ENCODE peak calls at places on chromosomes 12 and 14, in five cellular contexts. J is GM12878, Q is HepG2, G is H1, S is K562. X is an unnamed sample.

GRCh38 chr14:69606258-69606657 is 5.1 kb upstream of the SUSD6 start:
- DNase-seq in J (no peak), Q (peak), G (no peak), S (peak), X (no peak)

GRCh38 chr14:32010561-32011188 is 66.4 kb upstream of the ARHGAP5 start:
- DNase-seq in J (no peak), Q (peak), G (no peak), S (peak), X (peak)

GRCh38 chr14:101927859-101928258 is 36.5 kb upstream of the DYNC1H1 start:
- DNase-seq in J (no peak), Q (no peak), G (no peak), S (peak), X (no peak)

GRCh38 chr12:59372971-59373370 is 222.9 kb upstream of the SLC16A7 start:
- DNase-seq in J (no peak), Q (no peak), G (no peak), S (no peak), X (peak)

GRCh38 chr12:108448246-108448645 is 66.8 kb upstream of the FICD start:
- DNase-seq in J (no peak), Q (no peak), G (no peak), S (no peak), X (no peak)

GRCh38 chr12:19248929-19249602 is 119.5 kb downstream of the PLEKHA5 start:
- DNase-seq in J (no peak), Q (no peak), G (no peak), S (no peak), X (no peak)

GRCh38 chr14:22814945-22815713 is at the start of gene SLC7A7:
- DNase-seq in J (no peak), Q (no peak), G (no peak), S (no peak), X (no peak)

GRCh38 chr14:94473666-94474410 is 2.2 kb downstream of the SERPINA9 start:
- DNase-seq in J (no peak), Q (no peak), G (no peak), S (no peak), X (no peak)

GRCh38 chr14:77376380-77376770 is 519 bp downstream of the TMED8 start:
- DNase-seq in J (no peak), Q (no peak), G (peak), S (peak), X (no peak)

GRCh38 chr12:62268956-62269355 is 8.8 kb downstream of the USP15 start:
- DNase-seq in J (no peak), Q (no peak), G (no peak), S (no peak), X (no peak)

GRCh38 chr12:65742481-65742971 is 81.8 kb upstream of the HMGA2 start:
- DNase-seq in J (no peak), Q (no peak), G (no peak), S (no peak), X (no peak)

GRCh38 chr14:74313601-74314000 is 10.9 kb upstream of the ABCD4 start:
- DNase-seq in J (no peak), Q (no peak), G (no peak), S (no peak), X (no peak)

GRCh38 chr12:1937481-1938224 is 19.2 kb upstream of the CACNA2D4 start:
- DNase-seq in J (no peak), Q (no peak), G (peak), S (no peak), X (no peak)

GRCh38 chr12:2651061-2651965 is 143.5 kb upstream of the FKBP4 start:
- DNase-seq in J (no peak), Q (no peak), G (no peak), S (no peak), X (no peak)

GRCh38 chr12:49288412-49288853 is 6.5 kb upstream of the PRPH start:
- DNase-seq in J (peak), Q (peak), G (peak), S (peak), X (peak)

GRCh38 chr14:80215756-80216581 is 4.7 kb upstream of the DIO2 start:
- DNase-seq in J (no peak), Q (no peak), G (no peak), S (no peak), X (no peak)

GRCh38 chr12:131047789-131048610 is 94.3 kb downstream of the ADGRD1 start:
- DNase-seq in J (no peak), Q (no peak), G (no peak), S (no peak), X (no peak)

GRCh38 chr12:93427779-93428564 is 13.8 kb downstream of the UBE2N start:
- DNase-seq in J (no peak), Q (no peak), G (no peak), S (peak), X (no peak)

GRCh38 chr14:71166434-71166833 is 259.2 kb downstream of the PCNX1 start:
- DNase-seq in J (no peak), Q (peak), G (no peak), S (peak), X (peak)

GRCh38 chr14:50186088-50186487 is 45.3 kb downstream of the SOS2 start:
- DNase-seq in J (no peak), Q (no peak), G (no peak), S (no peak), X (no peak)

GRCh38 chr12:118050972-118051910 is 9.7 kb downstream of the WSB2 start:
- DNase-seq in J (no peak), Q (no peak), G (no peak), S (no peak), X (no peak)

GRCh38 chr12:14418526-14418925 is 53.0 kb downstream of the ATF7IP start:
- DNase-seq in J (no peak), Q (no peak), G (no peak), S (no peak), X (no peak)

GRCh38 chr14:49487238-49487637 is 98.9 kb downstream of the RPS29 start:
- DNase-seq in J (no peak), Q (no peak), G (no peak), S (no peak), X (no peak)

GRCh38 chr14:36657409-36658090 is 4.1 kb upstream of the PAX9 start:
- DNase-seq in J (no peak), Q (no peak), G (peak), S (no peak), X (no peak)

GRCh38 chr12:2212971-2213869 is 160.4 kb downstream of the CACNA1C start:
- DNase-seq in J (no peak), Q (no peak), G (no peak), S (no peak), X (no peak)

GRCh38 chr12:121284551-121285390 is 11.7 kb downstream of the CAMKK2 start:
- DNase-seq in J (no peak), Q (no peak), G (no peak), S (no peak), X (no peak)

GRCh38 chr14:70189678-70190077 is 927 bp upstream of the SLC8A3 start:
- DNase-seq in J (no peak), Q (no peak), G (no peak), S (no peak), X (no peak)

GRCh38 chr12:129607293-129607692 is 296.5 kb downstream of the TMEM132D start:
- DNase-seq in J (no peak), Q (no peak), G (no peak), S (no peak), X (no peak)

GRCh38 chr12:51028126-51028810 is 2.1 kb upstream of the SLC11A2 start:
- DNase-seq in J (no peak), Q (peak), G (no peak), S (peak), X (no peak)

GRCh38 chr14:64439141-64439540 is 26.2 kb upstream of the AKAP5 start:
- DNase-seq in J (no peak), Q (no peak), G (no peak), S (no peak), X (no peak)

GRCh38 chr14:103880334-103880985 is 33.1 kb upstream of the PPP1R13B start:
- DNase-seq in J (no peak), Q (no peak), G (no peak), S (no peak), X (no peak)

GRCh38 chr12:97006585-97006984 is 99.5 kb downstream of the NEDD1 start:
- DNase-seq in J (no peak), Q (no peak), G (no peak), S (no peak), X (no peak)

GRCh38 chr12:80241576-80242273 is 142.4 kb downstream of the OTOGL start:
- DNase-seq in J (no peak), Q (no peak), G (no peak), S (no peak), X (no peak)

GRCh38 chr12:97368462-97369150 is 94.0 kb upstream of the RMST start:
- DNase-seq in J (no peak), Q (peak), G (no peak), S (no peak), X (no peak)

GRCh38 chr14:71358209-71358931 is 451.1 kb downstream of the PCNX1 start:
- DNase-seq in J (peak), Q (no peak), G (no peak), S (no peak), X (no peak)

GRCh38 chr14:89061696-89062095 is 237.2 kb downstream of the TTC8 start:
- DNase-seq in J (no peak), Q (no peak), G (no peak), S (no peak), X (no peak)

GRCh38 chr12:99157946-99158345 is 489.6 kb upstream of the GARIN6 start:
- DNase-seq in J (no peak), Q (no peak), G (no peak), S (no peak), X (no peak)

GRCh38 chr14:45198551-45198950 is 54.5 kb downstream of the MIS18BP1 start:
- DNase-seq in J (no peak), Q (no peak), G (no peak), S (no peak), X (no peak)

GRCh38 chr14:64830961-64831360 is 48.7 kb downstream of the SPTB start:
- DNase-seq in J (no peak), Q (no peak), G (no peak), S (no peak), X (no peak)

DNA sequence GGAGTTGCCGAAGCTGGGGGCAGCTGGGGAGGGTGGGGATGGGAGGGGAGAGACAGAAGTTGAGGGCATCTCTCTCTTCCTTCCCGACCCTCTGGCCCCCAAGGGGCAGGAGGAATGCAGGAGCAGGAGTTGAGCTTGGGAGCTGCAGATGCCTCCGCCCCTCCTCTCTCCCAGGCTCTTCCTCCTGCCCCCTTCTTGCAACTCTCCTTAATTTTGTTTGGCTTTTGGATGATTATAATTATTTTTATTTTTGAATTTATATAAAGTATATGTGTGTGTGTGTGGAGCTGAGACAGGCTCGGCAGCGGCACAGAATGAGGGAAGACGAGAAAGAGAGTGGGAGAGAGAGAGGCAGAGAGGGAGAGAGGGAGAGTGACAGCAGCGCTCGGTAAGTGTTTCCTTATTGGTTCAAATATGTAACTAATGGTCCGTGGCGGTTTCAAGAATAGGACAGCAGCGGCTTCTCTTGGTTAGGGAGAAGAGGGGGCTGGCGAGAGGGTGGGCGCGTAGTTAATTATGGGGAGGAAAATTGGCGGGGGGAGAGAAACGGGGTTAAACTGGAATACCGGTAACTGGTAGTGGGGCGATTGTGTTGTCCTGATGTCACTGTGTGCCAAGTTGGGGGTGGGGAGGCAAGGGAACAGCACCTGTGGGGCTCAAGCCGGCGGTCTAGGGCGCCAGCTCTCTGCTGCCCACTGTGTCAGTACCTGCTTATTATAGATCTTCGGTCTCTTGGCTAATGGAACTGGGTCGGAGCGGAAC is 8.4 kb downstream of the HOXC8 start:
- DNase-seq in J (no peak), Q (no peak), G (peak), S (peak), X (no peak)
- TF ChIP-seq EZH2 in J (no peak), Q (peak), G (peak), S (no peak), X (no peak)

GRCh38 chr12:123142948-123143752 is 7.7 kb downstream of the PITPNM2 start:
- DNase-seq in J (no peak), Q (peak), G (no peak), S (peak), X (peak)

GRCh38 chr12:123141615-123142517 is 9.0 kb downstream of the PITPNM2 start:
- DNase-seq in J (no peak), Q (peak), G (no peak), S (peak), X (peak)

GRCh38 chr12:123139926-123140674 is 10.8 kb downstream of the PITPNM2 start:
- DNase-seq in J (no peak), Q (peak), G (no peak), S (peak), X (no peak)

GRCh38 chr12:123142518-123142840 is 8.4 kb downstream of the PITPNM2 start:
- DNase-seq in J (no peak), Q (no peak), G (no peak), S (no peak), X (no peak)

DNA sequence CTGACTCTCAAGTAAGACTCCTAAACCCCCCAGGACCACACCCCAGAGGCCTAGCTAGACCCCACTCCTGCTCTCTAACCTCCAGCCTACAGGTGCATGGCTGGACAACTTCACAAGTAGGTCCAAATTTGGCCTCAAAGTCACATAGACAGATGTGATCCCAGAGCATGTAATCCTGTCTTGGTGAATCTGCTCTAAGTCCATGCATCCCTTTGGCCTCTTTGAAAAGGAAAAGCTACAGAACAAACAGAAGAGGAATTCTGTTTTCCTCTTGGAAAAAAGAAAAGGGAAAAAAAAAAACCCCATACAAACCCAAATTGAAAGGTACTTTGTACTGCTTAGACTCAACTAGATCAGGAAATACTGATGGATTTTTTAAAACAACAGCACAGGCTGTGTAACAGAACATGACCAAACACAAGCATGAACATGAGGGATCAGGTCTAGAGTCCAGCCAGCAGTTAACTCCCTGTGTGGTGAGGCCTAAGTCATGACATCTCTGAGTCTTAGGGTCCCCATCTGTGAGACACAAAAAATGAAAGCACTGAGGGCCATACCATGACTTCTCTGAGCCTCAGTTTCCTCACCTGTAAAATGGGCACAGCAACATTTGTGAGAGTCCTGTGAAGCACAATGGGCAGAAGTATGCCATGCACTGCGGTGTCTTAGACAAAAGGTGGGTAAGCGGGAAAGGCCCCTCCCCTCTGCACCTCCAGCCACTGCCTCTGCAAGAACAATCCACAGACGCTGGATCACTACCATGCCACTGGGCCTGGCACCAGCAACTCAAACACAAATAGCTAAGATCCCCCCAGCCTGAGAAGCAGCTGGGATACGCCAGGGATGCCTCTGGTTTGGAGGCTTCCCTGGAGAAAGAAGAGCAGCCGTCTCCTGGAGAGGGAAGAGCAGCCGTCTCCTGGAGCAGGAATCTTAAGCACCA is 9.9 kb downstream of the PITPNM2 start:
- DNase-seq in J (no peak), Q (peak), G (no peak), S (no peak), X (no peak)
- H3K4me2 ChIP-seq in J (no peak), Q (peak), G (no peak), S (no peak), X (peak)

DNA sequence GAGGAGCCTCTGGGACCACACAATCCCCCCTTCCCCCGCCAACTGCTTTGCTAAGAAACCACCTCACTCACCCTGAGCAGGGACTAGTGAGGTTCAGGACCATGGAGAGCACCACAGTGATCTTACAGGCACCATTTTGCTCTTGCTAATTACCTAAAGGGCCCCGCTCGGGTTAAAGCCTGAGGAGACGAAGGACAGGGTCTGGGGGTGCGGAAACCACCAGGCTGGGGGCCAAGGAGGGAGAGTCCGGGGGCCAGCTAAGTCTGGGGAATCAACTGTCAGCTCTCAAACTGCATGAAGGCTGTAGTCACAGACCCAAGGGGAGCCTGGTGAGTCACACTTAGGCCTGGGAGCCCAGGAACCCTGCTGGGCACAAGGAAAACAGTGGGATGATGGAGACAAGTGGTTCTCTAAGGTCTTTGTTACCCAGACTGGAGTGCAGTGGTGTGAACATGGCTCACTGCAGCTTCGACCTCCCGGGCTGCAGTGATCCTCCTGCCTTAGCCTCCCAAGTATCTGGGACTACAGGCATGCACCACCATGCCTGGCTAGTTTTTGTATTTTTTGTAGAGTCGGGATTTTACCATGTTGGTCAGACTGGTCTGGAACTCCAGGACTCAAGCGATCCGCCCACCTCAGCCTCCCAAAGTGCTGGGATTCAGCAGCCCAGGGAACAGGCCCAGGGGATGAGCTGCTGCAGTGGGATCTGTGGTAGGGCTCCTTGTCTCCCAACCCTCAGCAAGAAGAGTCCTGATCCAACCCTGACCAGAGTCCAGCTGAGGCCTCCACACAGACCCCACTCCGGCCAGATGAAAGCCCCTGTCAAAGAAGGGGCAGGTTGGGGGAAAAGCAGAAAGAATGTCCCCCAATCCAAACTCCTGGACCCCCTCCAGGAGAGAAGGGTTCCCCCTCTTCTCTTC is 98.8 kb downstream of the CALM1 start:
- DNase-seq in J (no peak), Q (peak), G (peak), S (peak), X (no peak)
- TF ChIP-seq JUND in J (no peak), Q (no peak), G (peak), S (no peak), X (no peak)

DNA sequence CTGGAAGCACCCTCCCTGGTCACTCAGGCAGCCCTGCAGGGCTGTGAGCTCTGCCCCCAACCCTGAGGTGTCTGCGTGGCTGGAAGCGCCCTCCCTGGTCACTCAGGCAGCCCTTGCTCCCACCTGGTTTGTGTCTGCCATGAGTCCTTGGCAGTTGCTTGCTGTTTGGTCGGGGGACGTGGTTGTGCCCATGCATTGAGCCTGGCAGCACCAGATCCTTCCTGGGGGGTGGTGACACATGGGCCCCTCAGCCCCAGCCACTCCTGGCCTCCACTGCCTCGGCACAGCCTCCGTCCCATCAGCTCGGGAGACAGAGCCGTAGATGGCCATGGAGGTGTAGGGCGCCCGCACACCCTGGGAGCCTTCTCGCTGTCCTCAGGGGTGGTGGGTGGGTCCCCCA is 19.6 kb downstream of the MTA1 start:
- DNase-seq in J (no peak), Q (no peak), G (no peak), S (no peak), X (no peak)
- TF ChIP-seq EZH2 in J (no peak), Q (no peak), G (no peak), S (no peak), X (no peak)

GRCh38 chr12:47094804-47095203 is 15.0 kb upstream of the AMIGO2 start:
- DNase-seq in J (no peak), Q (no peak), G (no peak), S (no peak), X (no peak)
- H3K4me2 ChIP-seq in J (no peak), Q (no peak), G (no peak), S (no peak), X (no peak)

GRCh38 chr12:6330999-6331714 is 10.7 kb downstream of the TNFRSF1A start:
- DNase-seq in J (no peak), Q (no peak), G (no peak), S (no peak), X (no peak)

GRCh38 chr12:6328045-6328779 is 13.7 kb downstream of the TNFRSF1A start:
- DNase-seq in J (no peak), Q (no peak), G (no peak), S (no peak), X (no peak)

GRCh38 chr12:6330192-6330591 is 11.7 kb downstream of the TNFRSF1A start:
- DNase-seq in J (peak), Q (no peak), G (no peak), S (no peak), X (no peak)

GRCh38 chr12:6328945-6329692 is 12.8 kb downstream of the TNFRSF1A start:
- DNase-seq in J (no peak), Q (no peak), G (peak), S (no peak), X (no peak)

DNA sequence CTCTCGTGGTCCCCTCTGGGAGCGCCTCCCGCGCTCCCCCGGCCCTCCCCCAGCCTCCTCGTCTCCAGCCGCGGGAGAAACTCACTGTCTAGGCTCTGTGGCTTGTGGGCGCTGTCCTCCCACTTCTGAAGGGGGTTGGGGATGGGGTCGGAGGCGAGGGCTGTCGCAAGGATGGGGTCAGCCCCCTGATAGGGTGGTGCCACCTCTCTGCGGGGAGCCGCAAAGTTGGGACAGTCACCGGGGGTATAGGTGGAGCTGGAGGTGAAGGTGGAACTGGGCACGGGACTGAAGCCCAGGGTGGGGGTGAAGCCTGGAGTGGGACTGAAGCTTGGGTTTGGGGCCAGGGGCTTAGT is 12.2 kb downstream of the TNFRSF1A start:
- DNase-seq in J (no peak), Q (no peak), G (no peak), S (no peak), X (no peak)
- TF ChIP-seq JUND in J (no peak), Q (no peak), G (no peak), S (no peak), X (no peak)